ENCODE peak calls at places on chromosome 6, in five cellular contexts. Y is HEK293T, X is H1, E is GM12878, L is NT2/D1. T is an unnamed sample.

GRCh38 chr6:65501045-65501444 is 206.0 kb downstream of the EYS start:
- DNase-seq in Y (no peak), X (no peak), E (no peak), L (no peak), T (no peak)

GRCh38 chr6:152585236-152585635 is 51.9 kb downstream of the SYNE1 start:
- DNase-seq in Y (no peak), X (no peak), E (no peak), L (no peak), T (no peak)

GRCh38 chr6:40036186-40036585 is 101.9 kb upstream of the MOCS1 start:
- DNase-seq in Y (no peak), X (no peak), E (no peak), L (no peak), T (no peak)

GRCh38 chr6:97630592-97630991 is 347.6 kb upstream of the MMS22L start:
- DNase-seq in Y (no peak), X (no peak), E (no peak), L (no peak), T (no peak)

GRCh38 chr6:111976169-111976568 is 77.7 kb upstream of the CCN6 start:
- DNase-seq in Y (no peak), X (no peak), E (no peak), L (no peak), T (no peak)

GRCh38 chr6:166751051-166751595 is 124.1 kb upstream of the RPS6KA2 start:
- DNase-seq in Y (no peak), X (no peak), E (no peak), L (no peak), T (no peak)

GRCh38 chr6:15464211-15464725 is 198.6 kb downstream of the DTNBP1 start:
- DNase-seq in Y (peak; percentile 58), X (peak; percentile 85), E (no peak), L (no peak), T (peak; percentile 28)

GRCh38 chr6:108666656-108667260 is 106.0 kb downstream of the FOXO3 start:
- DNase-seq in Y (peak; percentile 42), X (no peak), E (no peak), L (peak; percentile 78), T (no peak)

GRCh38 chr6:50807035-50807434 is 11.6 kb upstream of the TFAP2B start:
- DNase-seq in Y (no peak), X (no peak), E (no peak), L (no peak), T (no peak)

GRCh38 chr6:162917506-162917905 is 189.7 kb downstream of the PACRG start:
- DNase-seq in Y (no peak), X (no peak), E (no peak), L (no peak), T (no peak)

GRCh38 chr6:14664616-14665315 is 547.2 kb downstream of the CD83 start:
- DNase-seq in Y (no peak), X (no peak), E (no peak), L (no peak), T (no peak)

GRCh38 chr6:56235245-56235644 is 12.1 kb downstream of the COL21A1 start:
- DNase-seq in Y (no peak), X (no peak), E (no peak), L (no peak), T (no peak)

GRCh38 chr6:28296520-28297060 is 15.2 kb downstream of the PGBD1 start:
- DNase-seq in Y (no peak), X (no peak), E (no peak), L (no peak), T (no peak)

GRCh38 chr6:20202070-20202658 is 10.1 kb downstream of the MBOAT1 start:
- DNase-seq in Y (no peak), X (no peak), E (peak; percentile 57), L (no peak), T (peak; percentile 10)

GRCh38 chr6:29627762-29628418 is 5.1 kb downstream of the GABBR1 start:
- DNase-seq in Y (peak; percentile 62), X (peak; percentile 85), E (no peak), L (peak; percentile 68), T (no peak)

GRCh38 chr6:22636450-22636849 is 67.1 kb downstream of the HDGFL1 start:
- DNase-seq in Y (no peak), X (no peak), E (no peak), L (no peak), T (no peak)

GRCh38 chr6:14711056-14711703 is 534.7 kb upstream of the JARID2 start:
- DNase-seq in Y (peak; percentile 53), X (no peak), E (no peak), L (peak; percentile 32), T (peak; percentile 28)

DNA sequence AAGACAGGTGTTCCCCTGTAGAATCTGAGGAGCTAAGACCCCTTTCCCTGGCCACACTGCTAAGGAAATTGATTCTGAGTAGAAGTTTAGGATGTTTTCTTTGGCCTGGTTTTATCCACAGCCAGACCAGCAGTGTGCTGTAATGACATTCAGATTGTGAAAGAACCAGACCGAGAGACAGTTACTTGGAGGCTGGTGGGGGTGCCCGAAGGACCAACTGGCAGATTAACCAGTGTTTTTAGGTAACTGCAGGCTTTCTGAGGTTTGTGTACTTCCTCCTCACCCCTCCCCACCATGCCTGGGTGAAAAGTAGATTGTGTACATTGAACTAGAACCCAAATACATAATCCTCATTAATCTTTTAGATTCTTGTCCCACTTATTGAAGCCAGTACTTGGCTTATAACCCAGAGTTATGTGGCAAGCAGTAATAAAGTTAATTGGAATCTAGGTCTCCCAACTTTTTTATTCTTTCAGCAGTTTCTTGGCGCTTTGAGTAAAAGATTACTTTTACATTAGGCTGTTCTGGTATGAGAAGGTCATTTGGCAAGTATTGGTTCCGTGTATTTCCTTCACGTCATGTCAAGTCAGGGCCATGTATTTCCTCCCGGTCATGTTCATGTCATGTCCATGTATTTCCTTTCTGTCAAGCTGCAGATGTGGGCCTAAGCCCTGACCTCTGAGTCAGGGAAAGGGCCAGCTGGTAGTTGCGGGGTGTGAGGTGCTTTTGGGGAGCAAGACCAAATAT is 93.7 kb downstream of the TCP11 start:
- DNase-seq in Y (no peak), X (no peak), E (no peak), L (no peak), T (no peak)
- TF ChIP-seq SUZ12 in Y (no peak), X (no peak), E (no peak), L (no peak), T (no peak)

GRCh38 chr6:8705435-8706020 is 270.2 kb upstream of the SLC35B3 start:
- DNase-seq in Y (no peak), X (no peak), E (no peak), L (no peak), T (no peak)
- TF ChIP-seq SUZ12 in Y (no peak), X (no peak), E (no peak), L (no peak), T (no peak)

DNA sequence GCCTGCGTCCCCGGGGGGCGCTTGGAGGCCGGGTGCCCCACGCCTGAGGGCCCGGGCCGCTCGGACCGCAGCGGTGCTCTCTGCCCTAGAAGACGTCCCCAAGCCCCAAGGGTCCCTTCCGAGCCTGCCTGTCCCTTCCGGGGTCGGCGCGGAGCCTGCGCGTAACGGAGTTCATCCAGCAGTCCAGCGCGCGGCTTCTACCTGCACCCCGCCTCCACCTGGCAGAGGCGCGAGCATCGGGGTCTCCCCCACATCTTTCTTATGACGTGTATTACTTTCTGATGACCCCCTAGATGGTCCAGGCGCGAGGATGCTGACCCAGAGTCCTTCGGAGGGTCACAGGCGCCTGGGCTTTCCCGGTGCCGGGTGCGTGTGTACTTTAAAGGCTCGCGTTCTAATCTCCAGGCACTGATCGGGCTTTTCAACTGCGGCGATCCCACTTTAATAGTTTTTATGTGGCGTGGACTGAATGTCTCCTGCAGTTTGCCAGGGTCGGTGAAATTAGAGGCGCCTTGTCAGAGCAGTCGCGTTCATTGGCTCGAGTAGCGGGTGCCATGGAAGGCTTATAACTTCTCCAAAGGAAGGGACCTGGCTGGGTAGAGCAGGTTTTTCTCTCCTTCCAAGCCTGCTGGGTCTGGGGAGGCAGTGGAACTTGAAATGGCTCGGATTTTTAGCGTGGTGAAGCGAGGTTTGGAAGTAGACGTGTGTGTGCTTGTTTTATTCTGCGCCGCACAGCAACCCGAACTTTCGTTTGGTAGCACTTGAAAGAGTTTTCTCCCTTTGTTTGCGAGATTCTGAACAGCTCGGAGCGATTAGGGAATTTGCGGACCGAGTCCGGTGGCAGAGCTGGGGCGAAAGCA is 974 bp downstream of the EYA4 start:
- DNase-seq in Y (peak; percentile 42), X (no peak), E (no peak), L (no peak), T (no peak)
- TF ChIP-seq SUZ12 in Y (no peak), X (peak; percentile 87), E (no peak), L (peak; percentile 32), T (no peak)

GRCh38 chr6:63709148-63709547 is 73.5 kb downstream of the PHF3 start:
- DNase-seq in Y (no peak), X (no peak), E (no peak), L (no peak), T (peak; percentile 77)
- TF ChIP-seq SUZ12 in Y (no peak), X (no peak), E (no peak), L (no peak), T (no peak)